ENCODE peak calls at places on chromosomes 7 and 10, in nine cellular contexts. One of them, this sample, is unnamed.

GRCh38 chr10:79259834-79260233 is 87.4 kb upstream of the PPIF start:
- DNase-seq in GM23338: no peak
- DNase-seq in H9: no peak
- DNase-seq in foreskin fibroblast: no peak
- DNase-seq in heart left ventricle: no peak
- DNase-seq in A549: no peak
- DNase-seq in IMR-90: no peak
- DNase-seq in epithelial cell of esophagus: no peak
- DNase-seq in AG09309: no peak
- DNase-seq in this sample: no peak

GRCh38 chr7:108014747-108015682 is 12.1 kb upstream of the LAMB1 start:
- DNase-seq in GM23338: no peak
- DNase-seq in H9: no peak
- DNase-seq in foreskin fibroblast: peak; percentile 63
- DNase-seq in heart left ventricle: no peak
- DNase-seq in A549: peak; percentile 85
- DNase-seq in IMR-90: peak; percentile 90
- DNase-seq in epithelial cell of esophagus: peak; percentile 60
- DNase-seq in AG09309: no peak
- DNase-seq in this sample: no peak

GRCh38 chr10:103627893-103628292 is 134.4 kb downstream of the NEURL1 start:
- DNase-seq in GM23338: no peak
- DNase-seq in H9: no peak
- DNase-seq in foreskin fibroblast: no peak
- DNase-seq in heart left ventricle: no peak
- DNase-seq in A549: no peak
- DNase-seq in IMR-90: no peak
- DNase-seq in epithelial cell of esophagus: no peak
- DNase-seq in AG09309: no peak
- DNase-seq in this sample: no peak

GRCh38 chr7:35401217-35401879 is 147.4 kb upstream of the TBX20 start:
- DNase-seq in GM23338: no peak
- DNase-seq in H9: no peak
- DNase-seq in foreskin fibroblast: no peak
- DNase-seq in heart left ventricle: no peak
- DNase-seq in A549: no peak
- DNase-seq in IMR-90: no peak
- DNase-seq in epithelial cell of esophagus: no peak
- DNase-seq in AG09309: no peak
- DNase-seq in this sample: no peak

GRCh38 chr7:121032645-121033460 is 44.3 kb downstream of the CPED1 start:
- DNase-seq in GM23338: no peak
- DNase-seq in H9: no peak
- DNase-seq in foreskin fibroblast: no peak
- DNase-seq in heart left ventricle: no peak
- DNase-seq in A549: no peak
- DNase-seq in IMR-90: peak; percentile 18
- DNase-seq in epithelial cell of esophagus: peak; percentile 39
- DNase-seq in AG09309: no peak
- DNase-seq in this sample: no peak

GRCh38 chr7:33671521-33672262 is 233.6 kb upstream of the BMPER start:
- DNase-seq in GM23338: no peak
- DNase-seq in H9: no peak
- DNase-seq in foreskin fibroblast: no peak
- DNase-seq in heart left ventricle: no peak
- DNase-seq in A549: no peak
- DNase-seq in IMR-90: no peak
- DNase-seq in epithelial cell of esophagus: peak; percentile 8
- DNase-seq in AG09309: no peak
- DNase-seq in this sample: no peak

GRCh38 chr7:148230341-148230740 is 360.2 kb upstream of the C7orf33 start:
- DNase-seq in GM23338: no peak
- DNase-seq in H9: no peak
- DNase-seq in foreskin fibroblast: no peak
- DNase-seq in heart left ventricle: no peak
- DNase-seq in A549: no peak
- DNase-seq in IMR-90: no peak
- DNase-seq in epithelial cell of esophagus: no peak
- DNase-seq in AG09309: no peak
- DNase-seq in this sample: no peak

GRCh38 chr7:2709553-2710165 is 21.7 kb downstream of the AMZ1 start:
- DNase-seq in GM23338: peak; percentile 93
- DNase-seq in H9: peak; percentile 95
- DNase-seq in foreskin fibroblast: no peak
- DNase-seq in heart left ventricle: no peak
- DNase-seq in A549: peak; percentile 74
- DNase-seq in IMR-90: peak; percentile 27
- DNase-seq in epithelial cell of esophagus: peak; percentile 70
- DNase-seq in AG09309: no peak
- DNase-seq in this sample: no peak

GRCh38 chr7:4610768-4611467 is 71.2 kb upstream of the FOXK1 start:
- DNase-seq in GM23338: peak; percentile 87
- DNase-seq in H9: peak; percentile 41
- DNase-seq in foreskin fibroblast: no peak
- DNase-seq in heart left ventricle: peak; percentile 48
- DNase-seq in A549: peak; percentile 76
- DNase-seq in IMR-90: peak; percentile 69
- DNase-seq in epithelial cell of esophagus: peak; percentile 80
- DNase-seq in AG09309: no peak
- DNase-seq in this sample: no peak

GRCh38 chr7:369476-369980 is 79.6 kb downstream of the FOXL3 start:
- DNase-seq in GM23338: no peak
- DNase-seq in H9: no peak
- DNase-seq in foreskin fibroblast: no peak
- DNase-seq in heart left ventricle: no peak
- DNase-seq in A549: no peak
- DNase-seq in IMR-90: no peak
- DNase-seq in epithelial cell of esophagus: peak; percentile 42
- DNase-seq in AG09309: no peak
- DNase-seq in this sample: no peak

GRCh38 chr10:106609867-106610266 is 554.6 kb downstream of the SORCS1 start:
- DNase-seq in GM23338: peak; percentile 62
- DNase-seq in H9: peak; percentile 37
- DNase-seq in foreskin fibroblast: no peak
- DNase-seq in heart left ventricle: no peak
- DNase-seq in A549: no peak
- DNase-seq in IMR-90: no peak
- DNase-seq in epithelial cell of esophagus: peak; percentile 19
- DNase-seq in AG09309: no peak
- DNase-seq in this sample: no peak

GRCh38 chr7:54843961-54844360 is 85.0 kb upstream of the SEC61G start:
- DNase-seq in GM23338: no peak
- DNase-seq in H9: no peak
- DNase-seq in foreskin fibroblast: no peak
- DNase-seq in heart left ventricle: no peak
- DNase-seq in A549: no peak
- DNase-seq in IMR-90: no peak
- DNase-seq in epithelial cell of esophagus: peak; percentile 86
- DNase-seq in AG09309: no peak
- DNase-seq in this sample: no peak

GRCh38 chr7:54839538-54840213 is 80.7 kb upstream of the SEC61G start:
- DNase-seq in GM23338: peak; percentile 77
- DNase-seq in H9: peak; percentile 86
- DNase-seq in foreskin fibroblast: peak; percentile 75
- DNase-seq in heart left ventricle: peak; percentile 81
- DNase-seq in A549: peak; percentile 80
- DNase-seq in IMR-90: peak; percentile 56
- DNase-seq in epithelial cell of esophagus: peak; percentile 54
- DNase-seq in AG09309: no peak
- DNase-seq in this sample: no peak

GRCh38 chr7:54837761-54838539 is 78.9 kb upstream of the SEC61G start:
- DNase-seq in GM23338: no peak
- DNase-seq in H9: no peak
- DNase-seq in foreskin fibroblast: no peak
- DNase-seq in heart left ventricle: no peak
- DNase-seq in A549: no peak
- DNase-seq in IMR-90: no peak
- DNase-seq in epithelial cell of esophagus: no peak
- DNase-seq in AG09309: no peak
- DNase-seq in this sample: no peak

GRCh38 chr7:54838540-54838925 is 79.5 kb upstream of the SEC61G start:
- DNase-seq in GM23338: no peak
- DNase-seq in H9: no peak
- DNase-seq in foreskin fibroblast: no peak
- DNase-seq in heart left ventricle: no peak
- DNase-seq in A549: no peak
- DNase-seq in IMR-90: no peak
- DNase-seq in epithelial cell of esophagus: no peak
- DNase-seq in AG09309: no peak
- DNase-seq in this sample: no peak

DNA sequence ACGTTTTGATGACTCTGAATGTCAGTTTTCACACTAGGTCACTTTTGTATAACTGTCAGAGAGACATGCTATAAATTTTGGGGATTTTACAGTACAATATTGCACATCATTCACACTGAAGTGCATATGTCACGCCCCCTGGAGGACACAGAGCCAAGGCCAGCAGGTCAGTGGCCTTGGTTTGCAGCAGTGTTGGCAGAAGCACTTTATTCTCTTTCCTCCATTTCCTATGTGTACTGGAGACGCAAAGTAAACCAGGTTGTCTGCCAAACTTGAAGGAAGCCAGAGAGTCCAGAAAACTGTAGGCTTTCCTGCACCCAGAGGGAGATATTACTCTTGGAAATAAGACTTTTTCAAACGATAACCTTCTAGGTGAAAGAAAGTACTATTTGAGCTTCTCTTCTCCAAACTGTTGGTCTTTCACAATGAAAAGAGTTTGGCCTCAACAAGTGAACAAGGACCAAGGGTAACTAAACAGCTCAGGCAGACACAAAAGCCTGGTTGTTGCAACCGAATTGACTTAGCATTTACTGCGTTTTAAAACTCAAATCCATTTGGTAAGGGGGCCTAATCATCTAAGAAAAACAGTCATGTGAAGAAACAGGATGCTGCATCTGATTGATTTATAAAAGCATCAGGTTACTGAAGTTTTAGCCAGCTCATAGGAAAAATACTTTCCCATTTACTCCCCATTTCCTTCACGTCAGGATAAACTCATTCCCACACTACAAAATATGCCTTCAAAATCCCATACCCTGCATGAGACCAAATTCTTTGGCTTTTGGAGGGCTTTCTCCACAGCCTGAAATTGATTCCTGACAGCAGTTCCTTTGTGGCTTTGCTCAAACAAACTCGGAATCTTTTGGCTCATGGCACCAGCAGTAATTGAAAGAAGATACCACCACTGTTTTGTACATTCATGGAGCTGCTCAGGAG is 83.0 kb upstream of the SEC61G start:
- DNase-seq in GM23338: peak; percentile 66
- DNase-seq in H9: peak; percentile 47
- DNase-seq in foreskin fibroblast: peak; percentile 60
- DNase-seq in heart left ventricle: peak; percentile 44
- DNase-seq in A549: no peak
- DNase-seq in IMR-90: peak; percentile 95
- DNase-seq in epithelial cell of esophagus: peak; percentile 29
- DNase-seq in AG09309: peak; percentile 69
- DNase-seq in this sample: peak; percentile 37
- TF ChIP-seq CTCF in GM23338: peak; percentile 74
- TF ChIP-seq CTCF in H9: peak; percentile 74
- TF ChIP-seq CTCF in foreskin fibroblast: peak; percentile 10
- TF ChIP-seq CTCF in heart left ventricle: peak; percentile 26
- TF ChIP-seq CTCF in A549: peak; percentile 43
- TF ChIP-seq CTCF in IMR-90: no peak
- TF ChIP-seq CTCF in epithelial cell of esophagus: no peak
- TF ChIP-seq CTCF in AG09309: peak; percentile 29
- TF ChIP-seq CTCF in this sample: peak; percentile 49

GRCh38 chr10:95121904-95122303 is 52.6 kb upstream of the CYP2C8 start:
- DNase-seq in GM23338: no peak
- DNase-seq in H9: no peak
- DNase-seq in foreskin fibroblast: no peak
- DNase-seq in heart left ventricle: no peak
- DNase-seq in A549: no peak
- DNase-seq in IMR-90: no peak
- DNase-seq in epithelial cell of esophagus: no peak
- DNase-seq in AG09309: no peak
- DNase-seq in this sample: no peak

DNA sequence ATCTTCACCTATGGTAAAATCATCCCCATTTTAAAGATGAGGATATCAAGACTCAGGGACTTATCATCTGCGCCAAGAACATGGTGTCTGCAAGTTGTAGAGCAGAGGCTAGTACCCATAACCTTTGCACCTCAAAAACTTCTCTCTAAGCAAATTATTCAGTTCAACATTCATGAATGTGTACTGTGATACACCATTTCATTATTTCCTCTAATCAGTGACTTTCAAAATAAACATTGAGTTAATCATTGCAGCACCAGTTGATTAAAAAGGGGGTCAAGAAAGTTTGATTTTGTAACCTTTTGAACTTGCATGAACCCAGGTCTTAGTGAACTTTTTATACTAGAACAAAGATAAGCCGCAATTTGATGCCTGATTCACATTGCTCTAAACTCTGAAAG is 47.6 kb upstream of the CYP2C8 start:
- DNase-seq in GM23338: no peak
- DNase-seq in H9: no peak
- DNase-seq in foreskin fibroblast: no peak
- DNase-seq in heart left ventricle: no peak
- DNase-seq in A549: no peak
- DNase-seq in IMR-90: no peak
- DNase-seq in epithelial cell of esophagus: no peak
- DNase-seq in AG09309: no peak
- DNase-seq in this sample: no peak
- TF ChIP-seq CTCF in GM23338: no peak
- TF ChIP-seq CTCF in H9: no peak
- TF ChIP-seq CTCF in foreskin fibroblast: no peak
- TF ChIP-seq CTCF in heart left ventricle: no peak
- TF ChIP-seq CTCF in A549: no peak
- TF ChIP-seq CTCF in IMR-90: no peak
- TF ChIP-seq CTCF in epithelial cell of esophagus: no peak
- TF ChIP-seq CTCF in AG09309: no peak
- TF ChIP-seq CTCF in this sample: no peak

GRCh38 chr10:81251457-81252115 is 623.4 kb upstream of the NRG3 start:
- DNase-seq in GM23338: peak; percentile 97
- DNase-seq in H9: peak; percentile 80
- DNase-seq in foreskin fibroblast: no peak
- DNase-seq in heart left ventricle: no peak
- DNase-seq in A549: no peak
- DNase-seq in IMR-90: no peak
- DNase-seq in epithelial cell of esophagus: peak; percentile 0
- DNase-seq in AG09309: no peak
- DNase-seq in this sample: no peak
- TF ChIP-seq CTCF in GM23338: no peak
- TF ChIP-seq CTCF in H9: no peak
- TF ChIP-seq CTCF in foreskin fibroblast: no peak
- TF ChIP-seq CTCF in heart left ventricle: no peak
- TF ChIP-seq CTCF in A549: no peak
- TF ChIP-seq CTCF in IMR-90: no peak
- TF ChIP-seq CTCF in epithelial cell of esophagus: no peak
- TF ChIP-seq CTCF in AG09309: no peak
- TF ChIP-seq CTCF in this sample: no peak

DNA sequence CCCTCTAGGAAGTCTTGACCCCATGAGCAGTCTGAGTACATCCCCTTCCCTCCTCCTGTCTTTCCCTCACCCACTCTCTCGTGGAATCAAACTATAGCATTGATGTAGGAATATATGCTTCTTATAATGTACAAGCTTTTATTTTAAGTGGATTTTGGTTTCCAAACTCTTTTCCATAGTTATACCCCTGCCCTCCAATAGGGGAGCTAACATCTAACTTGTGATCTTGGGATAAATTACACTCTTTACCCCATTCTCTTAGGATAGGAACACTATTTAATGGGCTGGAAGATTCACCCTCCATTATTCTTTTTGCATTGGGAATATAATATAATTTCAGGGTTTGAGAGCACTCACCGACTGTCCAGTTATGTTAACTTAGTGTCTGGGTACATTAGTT is 465.9 kb downstream of the GATA3 start:
- DNase-seq in GM23338: no peak
- DNase-seq in H9: no peak
- DNase-seq in foreskin fibroblast: no peak
- DNase-seq in heart left ventricle: no peak
- DNase-seq in A549: no peak
- DNase-seq in IMR-90: no peak
- DNase-seq in epithelial cell of esophagus: no peak
- DNase-seq in AG09309: no peak
- DNase-seq in this sample: no peak
- TF ChIP-seq CTCF in GM23338: no peak
- TF ChIP-seq CTCF in H9: peak; percentile 62
- TF ChIP-seq CTCF in foreskin fibroblast: no peak
- TF ChIP-seq CTCF in heart left ventricle: no peak
- TF ChIP-seq CTCF in A549: no peak
- TF ChIP-seq CTCF in IMR-90: no peak
- TF ChIP-seq CTCF in epithelial cell of esophagus: peak; percentile 23
- TF ChIP-seq CTCF in AG09309: peak; percentile 6
- TF ChIP-seq CTCF in this sample: no peak